ENCODE peak calls at places on chromosomes 6 and 20, in seven cellular contexts. D is breast epithelium, F is AG10803, G is psoas muscle, C is endothelial cell, Z is mesothelial cell of epicardium, U is AG04449. H is an unnamed sample.

GRCh38 chr6:13484138-13484708 is 3.2 kb downstream of the GFOD1 start:
- DNase-seq in F (no peak), C (no peak), U (no peak), D (no peak), Z (no peak), G (no peak), H (no peak)

GRCh38 chr6:122734529-122735203 is 44.9 kb upstream of the FABP7 start:
- DNase-seq in F (no peak), Z (no peak), U (no peak), C (no peak), D (no peak), G (no peak), H (no peak)

GRCh38 chr6:165571721-165572132 is 91.3 kb downstream of the PDE10A start:
- DNase-seq in D (no peak), Z (no peak), U (no peak), G (no peak), F (no peak), C (no peak), H (no peak)

GRCh38 chr6:537114-537513 is 119.8 kb downstream of the HUS1B start:
- DNase-seq in U (no peak), C (no peak), D (no peak), F (no peak), Z (no peak), G (no peak), H (no peak)

GRCh38 chr20:6768228-6769185 is 1.0 kb downstream of the BMP2 start:
- DNase-seq in G (peak), U (no peak), F (no peak), C (peak), D (no peak), Z (peak), H (no peak)

GRCh38 chr6:73108949-73109348 is 116.3 kb downstream of the KHDC1L start:
- DNase-seq in U (no peak), C (no peak), D (no peak), F (no peak), Z (no peak), G (no peak), H (no peak)

GRCh38 chr6:112311950-112312547 is 35.1 kb upstream of the RFPL4B start:
- DNase-seq in U (no peak), C (no peak), G (no peak), F (peak), D (no peak), Z (no peak), H (no peak)

GRCh38 chr6:123001540-123001939 is 5.5 kb downstream of the CLVS2 start:
- DNase-seq in U (no peak), F (no peak), C (no peak), G (no peak), D (no peak), Z (no peak), H (no peak)

GRCh38 chr20:21104921-21105320 is 1.2 kb downstream of the LINC00237 start:
- DNase-seq in C (no peak), Z (no peak), F (no peak), U (no peak), D (no peak), G (no peak), H (no peak)

GRCh38 chr20:40991181-40991889 is 37.3 kb upstream of the TOP1 start:
- DNase-seq in D (no peak), C (no peak), F (no peak), U (no peak), G (no peak), Z (peak), H (no peak)

GRCh38 chr20:57383447-57384347 is 7.5 kb upstream of the RBM38 start:
- DNase-seq in D (no peak), G (no peak), F (no peak), U (no peak), Z (no peak), C (no peak), H (no peak)

GRCh38 chr6:34829137-34829536 is 37.3 kb downstream of the BLTP3A start:
- DNase-seq in Z (no peak), C (no peak), U (no peak), D (no peak), G (no peak), F (no peak), H (no peak)

GRCh38 chr6:149164199-149164745 is 153.2 kb upstream of the TAB2 start:
- DNase-seq in U (no peak), F (no peak), D (no peak), Z (no peak), C (no peak), G (no peak), H (no peak)

GRCh38 chr6:4351857-4352669 is 216.7 kb upstream of the ECI2 start:
- DNase-seq in D (peak), Z (no peak), C (no peak), F (peak), U (peak), G (peak), H (peak)

GRCh38 chr6:105036371-105036770 is 79.5 kb downstream of the LIN28B start:
- DNase-seq in F (no peak), C (no peak), D (no peak), U (no peak), Z (no peak), G (no peak), H (no peak)

GRCh38 chr20:54633903-54634302 is 158.5 kb downstream of the DOK5 start:
- DNase-seq in U (no peak), F (no peak), G (no peak), Z (no peak), C (no peak), D (no peak), H (no peak)

GRCh38 chr6:167662881-167663205 is 163.9 kb upstream of the AFDN start:
- DNase-seq in U (no peak), G (no peak), C (no peak), Z (no peak), F (no peak), D (no peak), H (no peak)

GRCh38 chr20:20409326-20409725 is 41.4 kb downstream of the INSM1 start:
- DNase-seq in G (no peak), U (no peak), C (no peak), D (no peak), F (no peak), Z (no peak), H (no peak)

GRCh38 chr6:163459536-163459935 is 45.0 kb downstream of the QKI start:
- DNase-seq in Z (no peak), U (no peak), D (no peak), F (no peak), C (no peak), G (no peak), H (no peak)

GRCh38 chr20:39935921-39936320 is 753.1 kb downstream of the MAFB start:
- DNase-seq in G (no peak), F (peak), D (no peak), C (no peak), Z (no peak), U (no peak), H (no peak)

GRCh38 chr20:41050361-41051019 is 21.9 kb downstream of the TOP1 start:
- DNase-seq in F (peak), U (peak), D (no peak), C (no peak), Z (no peak), G (no peak), H (no peak)

GRCh38 chr6:71509142-71509541 is 220.5 kb downstream of the OGFRL1 start:
- DNase-seq in U (no peak), C (no peak), D (no peak), G (no peak), Z (no peak), F (no peak), H (no peak)

GRCh38 chr20:33781133-33781532 is 30.0 kb upstream of the CHMP4B start:
- DNase-seq in D (no peak), Z (no peak), C (no peak), G (no peak), U (no peak), F (no peak), H (no peak)

GRCh38 chr6:47672816-47673215 is 25.6 kb upstream of the ADGRF4 start:
- DNase-seq in G (no peak), C (no peak), U (no peak), Z (no peak), F (no peak), D (no peak), H (no peak)

GRCh38 chr6:165861226-165861625 is 198.2 kb upstream of the PDE10A start:
- DNase-seq in U (no peak), C (no peak), Z (no peak), G (no peak), D (no peak), F (no peak), H (no peak)

GRCh38 chr6:97306946-97307345 is 23.9 kb upstream of the MMS22L start:
- DNase-seq in C (no peak), F (no peak), G (no peak), U (no peak), D (no peak), Z (no peak), H (no peak)

GRCh38 chr20:51640743-51641142 is 98.2 kb upstream of the NFATC2 start:
- DNase-seq in D (no peak), C (no peak), G (no peak), Z (no peak), U (no peak), F (no peak), H (no peak)

GRCh38 chr6:133741375-133741861 is 147.5 kb upstream of the TCF21 start:
- DNase-seq in Z (no peak), G (no peak), U (no peak), F (peak), C (no peak), D (no peak), H (no peak)

GRCh38 chr6:150273457-150274309 is 95.1 kb upstream of the IYD start:
- DNase-seq in F (no peak), G (peak), Z (no peak), C (no peak), U (no peak), D (no peak), H (no peak)

GRCh38 chr6:5412017-5412416 is 150.7 kb downstream of the FARS2 start:
- DNase-seq in C (no peak), U (no peak), D (no peak), Z (no peak), F (no peak), G (no peak), H (no peak)

GRCh38 chr20:46648903-46649649 is 2.2 kb downstream of the SLC13A3 start:
- DNase-seq in D (no peak), G (no peak), F (no peak), U (no peak), C (no peak), Z (no peak), H (no peak)

GRCh38 chr6:113805836-113806500 is 51.2 kb upstream of the MARCKS start:
- DNase-seq in D (no peak), G (no peak), C (no peak), F (no peak), U (no peak), Z (no peak), H (no peak)

GRCh38 chr6:149862901-149863595 is 1.1 kb downstream of the LRP11 start:
- DNase-seq in C (peak), F (peak), G (peak), D (peak), Z (peak), U (no peak), H (no peak)

GRCh38 chr6:88842320-88842719 is 121.1 kb downstream of the RNGTT start:
- DNase-seq in G (no peak), C (no peak), Z (no peak), F (no peak), D (no peak), U (no peak), H (no peak)

GRCh38 chr6:116385462-116385807 is 14.7 kb downstream of the DSE start:
- DNase-seq in F (peak), Z (no peak), G (no peak), U (no peak), C (no peak), D (no peak), H (no peak)

GRCh38 chr6:161919711-161920110 is 645.9 kb upstream of the AGPAT4 start:
- DNase-seq in U (no peak), F (no peak), Z (no peak), G (no peak), C (no peak), D (no peak), H (no peak)

GRCh38 chr6:161924516-161925116 is 650.8 kb upstream of the AGPAT4 start:
- DNase-seq in Z (no peak), C (no peak), F (no peak), U (no peak), G (no peak), D (no peak), H (no peak)

GRCh38 chr6:161918608-161919205 is 644.8 kb upstream of the AGPAT4 start:
- DNase-seq in U (no peak), C (no peak), Z (no peak), F (no peak), G (no peak), D (no peak), H (no peak)

GRCh38 chr6:161921602-161922400 is 647.9 kb upstream of the AGPAT4 start:
- DNase-seq in C (no peak), F (no peak), G (no peak), U (no peak), D (no peak), Z (no peak), H (no peak)

DNA sequence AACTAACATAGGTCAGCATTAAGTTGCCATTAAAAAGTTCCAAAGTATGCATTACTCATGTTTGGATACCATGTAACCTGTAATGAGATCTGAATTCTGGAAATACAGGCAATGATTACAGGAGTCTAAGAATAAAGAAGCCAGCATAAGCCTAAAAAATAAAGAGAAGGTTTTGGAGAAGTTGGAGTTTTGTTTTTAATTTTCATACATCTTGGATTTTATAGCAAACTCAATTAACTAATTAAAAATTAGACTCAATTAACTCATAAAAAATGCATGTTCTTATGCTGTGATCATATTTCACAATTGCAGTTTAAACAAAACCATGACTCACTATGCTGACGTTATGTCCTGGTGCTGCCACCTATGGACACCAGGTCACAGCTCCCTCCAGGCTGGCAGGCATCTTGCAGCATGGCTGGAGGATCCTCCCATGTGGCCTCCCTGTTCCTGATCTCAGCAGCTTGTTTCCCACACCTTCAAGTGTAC is 648.8 kb upstream of the AGPAT4 start:
- DNase-seq in C (peak), Z (no peak), U (no peak), D (no peak), F (peak), G (peak), H (no peak)
- TF ChIP-seq CTCF in C (peak), Z (no peak), U (no peak), D (no peak), F (peak), G (peak), H (no peak)

GRCh38 chr20:43404880-43405279 is 52.8 kb upstream of the SRSF6 start:
- DNase-seq in C (no peak), Z (no peak), U (no peak), F (no peak), D (no peak), G (no peak), H (no peak)
- TF ChIP-seq CTCF in C (peak), Z (no peak), U (peak), F (peak), D (no peak), G (no peak), H (no peak)

GRCh38 chr20:49247169-49247734 is 28.0 kb downstream of the DDX27 start:
- DNase-seq in D (no peak), F (no peak), C (no peak), G (no peak), U (no peak), Z (no peak), H (no peak)

GRCh38 chr20:49248879-49249665 is 28.8 kb downstream of the ZNFX1 start:
- DNase-seq in C (no peak), G (no peak), Z (no peak), U (no peak), D (no peak), F (no peak), H (no peak)

GRCh38 chr20:49248301-49248700 is 29.1 kb downstream of the DDX27 start:
- DNase-seq in D (no peak), U (no peak), Z (no peak), G (no peak), F (no peak), C (no peak), H (no peak)

GRCh38 chr20:49247792-49248191 is 28.6 kb downstream of the DDX27 start:
- DNase-seq in U (no peak), Z (no peak), G (no peak), F (no peak), D (no peak), C (peak), H (no peak)

DNA sequence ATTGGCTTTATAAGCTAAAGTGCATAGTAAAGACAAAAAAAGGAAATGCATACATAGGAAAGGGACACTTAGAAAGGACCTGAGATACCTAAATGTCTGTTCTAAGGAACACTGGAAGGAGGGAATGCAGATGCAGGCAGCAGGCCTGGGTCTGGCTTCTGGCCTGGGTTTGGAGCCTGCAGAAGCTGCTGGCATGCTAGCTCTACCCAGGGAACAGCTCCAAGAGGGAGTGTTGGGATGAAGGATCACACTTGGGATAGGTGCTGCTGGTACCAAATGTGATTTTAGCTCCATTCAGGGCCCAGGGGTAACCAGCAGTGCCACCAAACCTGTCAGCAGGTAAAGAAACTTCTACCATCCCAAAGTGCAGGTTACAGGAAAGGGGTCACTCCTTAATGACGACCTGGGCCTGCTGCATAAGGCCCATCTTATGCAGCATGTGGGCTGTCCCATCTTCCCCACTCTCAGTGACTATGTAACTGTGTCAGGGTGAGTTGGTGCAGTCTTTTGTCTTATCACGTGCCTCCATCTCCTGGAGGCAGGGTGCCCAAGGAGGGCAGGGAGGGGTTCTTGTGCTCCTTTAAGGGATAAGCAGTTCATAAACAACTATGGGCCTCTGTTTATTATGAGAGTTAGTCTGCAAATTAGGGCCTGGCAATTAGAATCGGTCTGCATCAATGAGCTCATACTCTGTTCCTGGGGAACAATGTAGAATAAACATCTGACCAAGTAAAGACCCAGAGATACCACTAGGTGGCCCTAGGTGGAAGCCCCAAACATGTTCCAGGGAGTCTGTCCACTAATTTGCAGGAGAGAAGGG is 26.9 kb downstream of the DDX27 start:
- DNase-seq in F (peak), C (peak), D (no peak), Z (no peak), U (peak), G (no peak), H (no peak)
- TF ChIP-seq CTCF in F (peak), C (peak), D (peak), Z (peak), U (peak), G (peak), H (no peak)

GRCh38 chr6:54992789-54993188 is 146.2 kb downstream of the FAM83B start:
- DNase-seq in U (no peak), G (no peak), C (no peak), D (no peak), F (no peak), Z (no peak), H (no peak)
- TF ChIP-seq CTCF in U (peak), G (no peak), C (peak), D (peak), F (peak), Z (no peak), H (no peak)

GRCh38 chr6:168951224-168951616 is 302.4 kb downstream of the THBS2 start:
- DNase-seq in U (no peak), G (no peak), C (no peak), Z (no peak), F (no peak), D (no peak), H (no peak)

GRCh38 chr6:168950500-168951223 is 303.0 kb downstream of the THBS2 start:
- DNase-seq in G (no peak), D (no peak), C (no peak), U (no peak), Z (no peak), F (peak), H (no peak)

GRCh38 chr6:168956141-168956838 is 297.4 kb downstream of the THBS2 start:
- DNase-seq in D (no peak), F (peak), G (no peak), Z (no peak), C (no peak), U (no peak), H (no peak)

GRCh38 chr6:168949876-168950499 is 303.7 kb downstream of the THBS2 start:
- DNase-seq in F (peak), D (no peak), Z (no peak), C (no peak), G (no peak), U (no peak), H (no peak)

GRCh38 chr6:168953461-168953860 is 300.2 kb downstream of the THBS2 start:
- DNase-seq in Z (no peak), G (no peak), U (no peak), D (no peak), C (no peak), F (no peak), H (no peak)
- TF ChIP-seq CTCF in Z (no peak), G (no peak), U (no peak), D (no peak), C (no peak), F (no peak), H (no peak)

GRCh38 chr6:125779924-125780539 is 10.7 kb upstream of the NCOA7 start:
- DNase-seq in U (no peak), F (peak), Z (peak), C (peak), G (peak), D (peak), H (peak)
- TF ChIP-seq CTCF in U (no peak), F (peak), Z (peak), C (no peak), G (peak), D (peak), H (no peak)